ENCODE peak calls at places on chromosome 12, in six cellular contexts. G, Q, P, X, V and J are unnamed samples.

GRCh38 chr12:54417712-54418440 is 1.2 kb downstream of the ITGA5 start:
- DNase-seq in V (no peak), Q (peak; percentile 53), P (no peak), X (no peak), G (peak; percentile 77), J (no peak)

GRCh38 chr12:67501362-67501761 is 147.2 kb upstream of the DYRK2 start:
- DNase-seq in P (no peak), V (no peak), Q (no peak), G (no peak), X (no peak), J (no peak)

GRCh38 chr12:78866518-78866917 is 1.9 kb downstream of the SYT1 start:
- DNase-seq in P (no peak), V (no peak), Q (no peak), X (no peak), G (no peak), J (no peak)

GRCh38 chr12:113140706-113141105 is 5.1 kb upstream of the RASAL1 start:
- DNase-seq in P (no peak), X (no peak), G (no peak), Q (no peak), V (no peak), J (no peak)

GRCh38 chr12:71085575-71085974 is 72.2 kb downstream of the TSPAN8 start:
- DNase-seq in X (peak; percentile 70), V (no peak), Q (no peak), P (no peak), G (no peak), J (no peak)

GRCh38 chr12:95918194-95918993 is 24.0 kb downstream of the CCDC38 start:
- DNase-seq in G (peak; percentile 74), P (peak; percentile 28), V (peak; percentile 57), X (peak; percentile 70), Q (peak; percentile 75), J (no peak)

GRCh38 chr12:132432126-132432525 is 57.8 kb upstream of the FBRSL1 start:
- DNase-seq in Q (no peak), P (no peak), G (no peak), X (no peak), V (no peak), J (no peak)

GRCh38 chr12:54277823-54278276 is 2.1 kb downstream of the CBX5 start:
- DNase-seq in G (peak; percentile 41), P (no peak), V (no peak), X (peak; percentile 38), Q (no peak), J (no peak)

GRCh38 chr12:49825971-49826421 is 2.2 kb downstream of the NCKAP5L start:
- DNase-seq in P (no peak), G (peak; percentile 72), Q (no peak), V (no peak), X (no peak), J (no peak)

GRCh38 chr12:74537126-74537706 is 419 bp upstream of the ATXN7L3B start:
- DNase-seq in G (no peak), P (no peak), V (peak; percentile 72), Q (peak; percentile 41), X (peak; percentile 75), J (no peak)

GRCh38 chr12:28811457-28811856 is 337.6 kb upstream of the FAR2 start:
- DNase-seq in P (no peak), G (no peak), V (no peak), X (no peak), Q (no peak), J (no peak)

GRCh38 chr12:57833672-57834071 is 12.9 kb downstream of the CTDSP2 start:
- DNase-seq in V (no peak), G (no peak), P (no peak), Q (no peak), X (no peak), J (no peak)

GRCh38 chr12:119721306-119721705 is 53.4 kb downstream of the PRKAB1 start:
- DNase-seq in G (no peak), Q (no peak), P (no peak), V (no peak), X (no peak), J (no peak)

GRCh38 chr12:122345042-122345441 is 77.4 kb downstream of the CLIP1 start:
- DNase-seq in V (no peak), Q (no peak), X (no peak), G (no peak), P (no peak), J (no peak)

GRCh38 chr12:122981036-122981471 is 573 bp downstream of the ARL6IP4 start:
- DNase-seq in V (no peak), P (no peak), Q (peak; percentile 67), G (peak; percentile 83), X (peak; percentile 17), J (no peak)

GRCh38 chr12:44476683-44477082 is 399.4 kb downstream of the NELL2 start:
- DNase-seq in P (no peak), G (no peak), Q (no peak), V (no peak), X (no peak), J (no peak)

GRCh38 chr12:118429703-118430383 is 53.5 kb downstream of the SUDS3 start:
- DNase-seq in X (no peak), G (no peak), Q (no peak), P (peak; percentile 26), V (no peak), J (no peak)

GRCh38 chr12:63994704-63995103 is 150.2 kb downstream of the SRGAP1 start:
- DNase-seq in Q (no peak), X (no peak), P (no peak), G (no peak), V (no peak), J (no peak)

GRCh38 chr12:44223736-44224135 is 387.9 kb downstream of the TMEM117 start:
- DNase-seq in P (no peak), X (no peak), G (no peak), V (no peak), Q (no peak), J (no peak)

GRCh38 chr12:2550470-2551090 is 244.2 kb upstream of the FKBP4 start:
- DNase-seq in X (peak; percentile 38), P (no peak), V (no peak), G (no peak), Q (no peak), J (no peak)

GRCh38 chr12:28766398-28766797 is 382.7 kb upstream of the FAR2 start:
- DNase-seq in Q (no peak), P (no peak), X (no peak), G (no peak), V (no peak), J (no peak)

GRCh38 chr12:30026621-30027234 is 243.0 kb upstream of the TMTC1 start:
- DNase-seq in V (no peak), P (no peak), Q (no peak), X (peak; percentile 80), G (no peak), J (no peak)

GRCh38 chr12:50314629-50315312 is 31.5 kb upstream of the LIMA1 start:
- DNase-seq in G (peak; percentile 53), P (no peak), Q (peak; percentile 64), V (no peak), X (peak; percentile 61), J (no peak)

GRCh38 chr12:12718382-12718761 is 1.2 kb downstream of the CDKN1B start:
- DNase-seq in V (peak; percentile 15), X (no peak), G (no peak), P (no peak), Q (no peak), J (no peak)
- H3K4me1 ChIP-seq in V (peaks cover 43% of the 10 kb centered on the region), X (peaks cover 54% of the 10 kb centered on the region), G (peaks cover 16% of the 10 kb centered on the region), P (peaks cover 4% of the 10 kb centered on the region), Q (peaks cover 68% of the 10 kb centered on the region), J (peaks cover 37% of the 10 kb centered on the region)

GRCh38 chr12:6375269-6376078 is at the start of gene SCNN1A:
- DNase-seq in X (no peak), G (peak; percentile 99), V (no peak), Q (peak; percentile 41), P (peak; percentile 92), J (peak; percentile 60)
- H3K4me3 ChIP-seq in X (no peak within 1 kb of the TSS), G (peak within 1 kb of the TSS; percentile 74), V (no peak within 1 kb of the TSS), Q (no peak within 1 kb of the TSS), P (peak within 1 kb of the TSS; percentile 34), J (no peak within 1 kb of the TSS)

GRCh38 chr12:41709012-41709411 is 435.7 kb downstream of the GXYLT1 start:
- DNase-seq in V (no peak), Q (no peak), X (no peak), G (no peak), P (no peak), J (no peak)

GRCh38 chr12:41706376-41706775 is 438.3 kb downstream of the GXYLT1 start:
- DNase-seq in X (no peak), G (no peak), V (no peak), Q (no peak), P (no peak), J (no peak)

DNA sequence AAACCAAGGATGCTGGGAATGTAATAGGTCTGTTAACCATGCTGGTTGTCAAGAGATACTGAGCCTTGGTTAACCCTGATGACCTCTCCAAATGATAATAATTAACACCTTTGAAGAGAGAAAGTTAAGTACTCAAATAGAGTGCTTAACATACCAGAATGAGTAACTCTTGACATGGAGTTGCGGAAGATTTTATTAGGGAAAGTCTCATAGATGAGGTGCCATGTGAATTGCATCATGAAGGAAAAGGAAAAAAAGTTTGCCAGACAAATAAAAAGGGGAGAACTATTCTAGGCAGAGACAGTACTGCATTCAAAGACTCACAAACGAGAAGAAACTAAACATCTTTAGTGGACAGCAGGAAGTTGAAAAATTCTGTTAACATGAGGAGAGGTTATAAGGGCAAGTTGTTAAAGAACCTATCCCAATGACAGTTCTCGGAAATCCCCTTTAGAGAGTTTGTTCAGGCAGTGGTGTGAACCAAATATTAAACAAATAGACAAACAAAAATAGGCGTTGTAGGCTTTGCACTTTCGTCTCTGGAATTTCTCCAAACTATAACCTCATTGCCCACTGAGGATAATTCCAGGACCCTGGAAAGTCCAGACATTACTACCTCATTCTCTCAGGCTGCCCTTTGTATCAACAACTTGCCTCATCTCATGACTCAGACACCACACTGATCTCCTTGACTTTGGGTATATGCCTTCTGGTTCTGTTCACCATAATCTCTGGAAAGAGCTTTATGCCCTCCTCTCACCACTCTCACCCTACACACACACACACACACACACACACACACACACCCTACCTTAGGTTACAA is 435.0 kb downstream of the GXYLT1 start:
- DNase-seq in G (no peak), P (no peak), X (no peak), Q (no peak), V (no peak), J (no peak)
- H3K27me3 ChIP-seq in G (no peaks in the 10 kb centered on the region), P (no peaks in the 10 kb centered on the region), X (peaks cover 18% of the 10 kb centered on the region), Q (no peaks in the 10 kb centered on the region), V (no peaks in the 10 kb centered on the region), J (no peaks in the 10 kb centered on the region)

GRCh38 chr12:9706081-9706685 is 26.7 kb downstream of the CLECL1 start:
- DNase-seq in P (no peak), Q (no peak), G (no peak), V (no peak), X (peak; percentile 65), J (no peak)

GRCh38 chr12:9710584-9711375 is 22.1 kb downstream of the CLECL1 start:
- DNase-seq in P (no peak), X (no peak), G (peak; percentile 71), Q (no peak), V (no peak), J (no peak)

GRCh38 chr12:9707864-9708808 is 24.8 kb downstream of the CLECL1 start:
- DNase-seq in P (peak; percentile 56), V (peak; percentile 72), X (peak; percentile 61), G (peak; percentile 87), Q (peak; percentile 72), J (no peak)

GRCh38 chr12:9708853-9709252 is 24.0 kb downstream of the CLECL1 start:
- DNase-seq in Q (no peak), X (no peak), V (no peak), P (no peak), G (no peak), J (no peak)

DNA sequence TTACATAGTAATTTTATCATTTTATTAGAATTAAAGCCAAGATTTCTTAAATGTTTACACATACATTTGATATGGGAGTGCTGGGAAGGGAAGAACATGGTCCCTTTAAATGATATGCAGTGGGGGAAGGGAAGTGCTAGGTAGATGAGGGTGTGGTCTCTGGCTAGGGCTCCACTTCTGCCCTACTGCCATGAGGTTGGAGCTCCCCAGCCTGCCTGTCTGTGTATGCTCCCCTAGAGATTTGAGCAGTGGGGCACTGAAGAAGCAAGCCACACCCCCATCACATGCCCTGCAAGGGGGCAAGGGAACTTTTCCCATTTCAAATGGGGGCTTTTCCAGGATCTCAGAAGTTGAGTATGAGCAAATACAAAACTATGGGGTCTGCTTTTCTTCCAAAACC is 25.5 kb downstream of the CLECL1 start:
- DNase-seq in G (no peak), Q (no peak), X (no peak), P (no peak), V (no peak), J (no peak)
- H3K4me1 ChIP-seq in G (peaks cover 7% of the 10 kb centered on the region), Q (no peaks in the 10 kb centered on the region), X (peaks cover 12% of the 10 kb centered on the region), P (no peaks in the 10 kb centered on the region), V (peaks cover 52% of the 10 kb centered on the region), J (no peaks in the 10 kb centered on the region)